ENCODE peak calls at places on chromosomes 4 and X, in six cellular contexts. A is A549, S is endothelial cell of umbilical vein, Y is GM12878, K is HepG2, C is K562. L is an unnamed sample.

GRCh38 chrX:154113729-154114128 is 16.2 kb upstream of the MECP2 start:
- DNase-seq in C (no peak), Y (no peak), A (no peak), S (no peak), K (no peak), L (no peak)

GRCh38 chr4:19375931-19376330 is 875.8 kb upstream of the SLIT2 start:
- DNase-seq in Y (no peak), C (no peak), A (no peak), S (no peak), K (no peak), L (no peak)

GRCh38 chr4:16496501-16496900 is 270.2 kb upstream of the TAPT1 start:
- DNase-seq in Y (no peak), K (no peak), A (no peak), C (no peak), S (peak), L (no peak)

GRCh38 chrX:134194915-134195314 is 42.1 kb upstream of the CCDC160 start:
- DNase-seq in Y (no peak), A (no peak), C (no peak), S (no peak), K (no peak), L (no peak)

GRCh38 chrX:8140986-8141385 is 30.1 kb downstream of the VCX2 start:
- DNase-seq in K (no peak), S (no peak), Y (no peak), A (no peak), C (no peak), L (no peak)

GRCh38 chrX:57741107-57741506 is 61.0 kb upstream of the NLRP2B start:
- DNase-seq in Y (no peak), A (no peak), C (no peak), S (no peak), K (no peak), L (no peak)

GRCh38 chr4:110663738-110664444 is 41.0 kb upstream of the PITX2 start:
- DNase-seq in K (no peak), A (no peak), S (no peak), C (no peak), Y (no peak), L (no peak)

GRCh38 chrX:11435568-11435967 is 142.4 kb downstream of the AMELX start:
- DNase-seq in K (no peak), C (no peak), A (no peak), Y (no peak), S (peak), L (no peak)

GRCh38 chr4:147014946-147015345 is 69.3 kb upstream of the TTC29 start:
- DNase-seq in Y (no peak), K (no peak), A (no peak), C (no peak), S (no peak), L (no peak)

GRCh38 chr4:13313856-13314255 is 170.3 kb downstream of the RAB28 start:
- DNase-seq in A (no peak), S (no peak), Y (no peak), K (no peak), C (no peak), L (no peak)

GRCh38 chrX:134753185-134754008 is 95.1 kb upstream of the PLAC1 start:
- DNase-seq in S (peak), A (peak), K (peak), Y (no peak), C (no peak), L (peak)

GRCh38 chrX:14497184-14497666 is 32.1 kb upstream of the GLRA2 start:
- DNase-seq in A (no peak), C (no peak), K (no peak), S (no peak), Y (peak), L (peak)

GRCh38 chr4:38663021-38663800 is 788 bp upstream of the KLF3 start:
- DNase-seq in K (no peak), Y (no peak), A (peak), S (peak), C (no peak), L (peak)

GRCh38 chr4:123110685-123111084 is 188.3 kb upstream of the NUDT6 start:
- DNase-seq in A (no peak), S (no peak), C (no peak), Y (no peak), K (no peak), L (no peak)

GRCh38 chr4:89753601-89754066 is 83.3 kb downstream of the SNCA start:
- DNase-seq in K (peak), S (peak), C (no peak), Y (no peak), A (peak), L (no peak)

GRCh38 chrX:138756234-138756633 is 44.7 kb upstream of the FGF13 start:
- DNase-seq in K (no peak), Y (no peak), A (no peak), S (no peak), C (no peak), L (peak)

GRCh38 chr4:9962611-9963314 is 58.5 kb downstream of the SLC2A9 start:
- DNase-seq in K (no peak), A (no peak), Y (no peak), C (no peak), S (no peak), L (no peak)

GRCh38 chr4:139919513-139919912 is 234.5 kb downstream of the MAML3 start:
- DNase-seq in Y (no peak), C (no peak), K (no peak), S (peak), A (no peak), L (no peak)

GRCh38 chr4:15162465-15163283 is 160.4 kb downstream of the CPEB2 start:
- DNase-seq in Y (no peak), K (peak), S (peak), C (no peak), A (no peak), L (peak)

GRCh38 chr4:177229331-177229730 is 80.3 kb upstream of the NEIL3 start:
- DNase-seq in S (peak), C (no peak), Y (no peak), A (no peak), K (no peak), L (peak)

GRCh38 chrX:115023139-115023538 is 5.7 kb upstream of the IL13RA2 start:
- DNase-seq in S (peak), K (no peak), Y (no peak), C (no peak), A (no peak), L (no peak)

GRCh38 chr4:7964890-7965662 is 25.4 kb upstream of the AFAP1 start:
- DNase-seq in C (no peak), A (no peak), Y (no peak), S (peak), K (no peak), L (peak)

GRCh38 chr4:7261174-7261573 is 68.8 kb downstream of the SORCS2 start:
- DNase-seq in K (no peak), Y (no peak), S (no peak), A (no peak), C (no peak), L (no peak)

GRCh38 chr4:139559692-139560091 is 3.7 kb upstream of the SETD7 start:
- DNase-seq in S (no peak), C (no peak), K (no peak), A (no peak), Y (no peak), L (peak)

GRCh38 chrX:135531813-135532212 is 11.4 kb downstream of the INTS6L start:
- DNase-seq in Y (no peak), C (no peak), A (no peak), S (no peak), K (no peak), L (peak)

GRCh38 chrX:148203531-148203930 is 222.4 kb downstream of the FMR1NB start:
- DNase-seq in A (no peak), S (no peak), Y (no peak), C (no peak), K (no peak), L (no peak)

GRCh38 chr4:76665139-76665538 is 230.1 kb downstream of the SHROOM3 start:
- DNase-seq in C (no peak), S (no peak), A (peak), K (no peak), Y (no peak), L (no peak)

GRCh38 chrX:35016051-35016450 is 73.5 kb downstream of the FAM47B start:
- DNase-seq in S (peak), C (no peak), Y (no peak), K (no peak), A (no peak), L (no peak)

GRCh38 chrX:12702509-12703091 is 88.6 kb upstream of the PRPS2 start:
- DNase-seq in Y (no peak), K (peak), A (no peak), C (peak), S (peak), L (peak)
- TF ChIP-seq CTCF in Y (peak), K (peak), A (peak), C (peak), S (peak), L (peak)

DNA sequence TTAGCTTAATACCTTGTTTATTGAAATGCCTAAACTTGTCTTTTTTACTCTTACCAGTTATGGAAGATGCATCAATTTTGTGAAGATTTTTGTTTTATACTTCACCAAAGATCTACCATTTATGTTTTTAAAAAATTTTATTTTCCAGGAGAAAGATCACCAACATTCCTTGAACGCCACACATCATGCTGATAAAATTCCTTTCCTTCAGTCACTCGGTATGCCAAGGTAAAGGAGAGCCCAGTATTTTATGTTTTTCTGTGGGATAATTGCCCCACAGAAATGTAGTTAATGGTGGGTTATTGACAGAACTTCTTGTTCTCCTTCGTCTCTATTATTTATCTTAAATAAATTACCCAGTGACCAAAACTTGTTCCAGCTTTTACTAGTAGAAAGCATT is 217.0 kb downstream of the GC start:
- DNase-seq in Y (no peak), C (no peak), A (no peak), K (no peak), S (no peak), L (no peak)
- TF ChIP-seq MYC in Y (no peak), C (no peak), A (no peak), K (no peak), S (no peak), L (no peak)

GRCh38 chr4:142840516-142841123 is 5.5 kb downstream of the INPP4B start:
- DNase-seq in A (no peak), S (peak), K (peak), Y (no peak), C (no peak), L (peak)

GRCh38 chr4:142846729-142847606 is 867 bp upstream of the INPP4B start:
- DNase-seq in A (peak), Y (no peak), S (peak), K (peak), C (no peak), L (no peak)

GRCh38 chr4:142846105-142846728 is at the start of gene INPP4B:
- DNase-seq in Y (no peak), C (no peak), S (peak), A (no peak), K (no peak), L (no peak)

GRCh38 chr4:142844782-142845181 is 1.3 kb downstream of the INPP4B start:
- DNase-seq in A (no peak), Y (no peak), S (no peak), C (no peak), K (no peak), L (no peak)

DNA sequence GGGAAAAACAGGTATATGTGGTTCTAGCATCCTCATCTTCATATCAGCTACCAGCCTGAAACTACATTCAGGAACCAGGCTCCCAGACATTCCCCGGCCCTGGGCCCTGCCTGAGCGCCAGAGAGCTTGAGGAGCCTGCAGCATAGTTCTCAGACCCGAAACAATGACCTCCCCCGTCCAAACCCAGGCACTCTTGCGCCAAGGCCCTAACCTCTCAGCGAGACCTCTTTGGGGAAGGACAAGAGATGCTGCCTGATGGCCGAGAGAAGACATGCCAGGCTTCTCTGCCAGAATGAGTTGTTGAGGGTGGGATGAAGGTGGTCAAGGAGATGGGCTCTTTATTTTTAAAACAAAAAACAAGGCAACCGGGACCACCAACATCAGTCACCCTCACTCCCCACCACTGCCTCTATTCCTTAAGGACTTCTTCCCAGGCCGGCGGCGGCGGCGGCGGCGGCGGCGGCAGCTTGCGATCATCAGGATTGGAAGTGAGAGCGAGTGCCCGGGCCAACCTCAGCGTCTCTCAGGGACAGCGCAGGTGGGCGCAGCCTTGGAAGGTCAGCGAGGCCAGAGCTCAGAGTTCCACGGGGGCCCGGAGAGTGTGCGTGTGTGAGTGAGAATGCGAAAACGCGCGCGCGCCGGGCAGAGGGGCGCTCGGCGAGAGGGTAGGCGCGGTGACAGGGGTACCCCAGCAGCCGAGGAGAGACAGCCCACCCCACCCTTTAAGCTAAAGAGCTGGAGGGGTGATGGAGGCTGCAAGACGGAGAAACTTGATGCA is 619 bp downstream of the INPP4B start:
- DNase-seq in C (no peak), K (no peak), A (no peak), Y (no peak), S (peak), L (no peak)
- TF ChIP-seq MAX in C (no peak), K (no peak), A (no peak), Y (no peak), S (no peak), L (no peak)

GRCh38 chr4:92234393-92235176 is 69.2 kb upstream of the GRID2 start:
- DNase-seq in S (peak), K (peak), Y (no peak), A (no peak), C (no peak), L (no peak)
- TF ChIP-seq CTCF in S (no peak), K (no peak), Y (no peak), A (no peak), C (no peak), L (no peak)

GRCh38 chr4:99868126-99868596 is 26.1 kb downstream of the LAMTOR3 start:
- DNase-seq in S (no peak), A (no peak), Y (no peak), C (no peak), K (no peak), L (no peak)
- TF ChIP-seq MYC in S (no peak), A (no peak), Y (no peak), C (no peak), K (no peak), L (no peak)

DNA sequence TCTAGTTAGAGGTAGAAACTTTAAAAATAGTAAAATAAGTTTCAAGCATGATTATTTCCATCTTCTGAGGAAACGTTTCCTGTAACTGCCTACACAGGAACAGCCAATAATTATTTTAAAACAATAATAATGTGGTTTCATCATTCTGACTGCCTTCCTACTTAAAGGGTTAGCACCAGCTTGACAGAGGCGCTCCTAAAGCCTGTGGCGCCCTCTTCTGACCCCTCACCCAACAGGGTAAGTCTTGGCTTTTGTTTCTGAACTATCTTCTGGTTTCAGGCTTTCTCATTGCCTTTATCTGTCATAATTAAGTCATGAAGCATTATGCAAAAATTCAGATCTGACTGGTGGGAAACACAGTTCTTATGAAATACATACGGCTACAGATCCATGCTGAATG is 96.7 kb downstream of the ITM2A start:
- DNase-seq in Y (peak), S (peak), C (no peak), A (no peak), K (no peak), L (peak)
- TF ChIP-seq MAX in Y (no peak), S (no peak), C (no peak), A (no peak), K (no peak), L (no peak)